ENCODE peak calls at places on chromosomes 2 and 18, in four cellular contexts. W, P, K and B are unnamed samples. For H3K27me3, the result is how much of the 10 kb centered on the place peaks cover.

GRCh38 chr2:241965931-241966412 is 96.4 kb downstream of the RTP5 start:
- DNase-seq in P (no peak), K (peak), W (peak), B (peak)

GRCh38 chr2:54876764-54877163 is 153.3 kb downstream of the EML6 start:
- DNase-seq in P (no peak), W (no peak), K (no peak), B (no peak)

GRCh38 chr2:129056309-129056958 is 737.8 kb upstream of the HS6ST1 start:
- DNase-seq in W (no peak), P (no peak), K (no peak), B (no peak)

GRCh38 chr18:22026889-22027288 is 142.5 kb upstream of the GATA6 start:
- DNase-seq in K (no peak), P (no peak), W (peak), B (peak)

GRCh38 chr2:55859875-55860274 is 63.7 kb downstream of the EFEMP1 start:
- DNase-seq in K (no peak), P (no peak), W (no peak), B (no peak)

GRCh38 chr18:10015941-10016819 is 102.4 kb downstream of the VAPA start:
- DNase-seq in W (peak), K (no peak), P (no peak), B (no peak)

GRCh38 chr2:175926272-175926671 is 75.8 kb downstream of the LNPK start:
- DNase-seq in W (no peak), P (no peak), K (no peak), B (no peak)

GRCh38 chr2:188495990-188496431 is 204.3 kb downstream of the GULP1 start:
- DNase-seq in W (peak), K (no peak), P (no peak), B (no peak)

GRCh38 chr18:52723456-52724065 is 383.6 kb downstream of the DCC start:
- DNase-seq in P (no peak), W (peak), K (peak), B (no peak)

GRCh38 chr18:73715228-73715670 is 432.4 kb downstream of the FBXO15 start:
- DNase-seq in P (no peak), K (no peak), W (no peak), B (no peak)

GRCh38 chr2:235859651-235860050 is 308.5 kb downstream of the GBX2 start:
- DNase-seq in P (no peak), W (no peak), K (no peak), B (no peak)

GRCh38 chr2:10305254-10305635 is 2.5 kb downstream of the HPCAL1 start:
- DNase-seq in K (no peak), W (no peak), P (no peak), B (no peak)

GRCh38 chr2:48279347-48279746 is 250.6 kb upstream of the STON1 start:
- DNase-seq in W (no peak), K (no peak), P (no peak), B (no peak)

GRCh38 chr2:74025971-74026612 is 41.4 kb downstream of the TET3 start:
- DNase-seq in P (no peak), W (peak), K (no peak), B (peak)

GRCh38 chr2:168156661-168157060 is 90.7 kb downstream of the STK39 start:
- DNase-seq in W (peak), K (no peak), P (no peak), B (no peak)

GRCh38 chr2:24365051-24365450 is 4.7 kb upstream of the ITSN2 start:
- DNase-seq in K (no peak), P (no peak), W (no peak), B (no peak)

GRCh38 chr2:233061007-233061590 is 957 bp downstream of the INPP5D start:
- DNase-seq in P (no peak), K (no peak), W (no peak), B (no peak)

GRCh38 chr18:61736168-61736567 is 156.6 kb downstream of the RNF152 start:
- DNase-seq in K (no peak), W (no peak), P (no peak), B (no peak)

GRCh38 chr2:234251326-234252271 is 201.1 kb downstream of the SPP2 start:
- DNase-seq in P (no peak), K (no peak), W (no peak), B (no peak)

DNA sequence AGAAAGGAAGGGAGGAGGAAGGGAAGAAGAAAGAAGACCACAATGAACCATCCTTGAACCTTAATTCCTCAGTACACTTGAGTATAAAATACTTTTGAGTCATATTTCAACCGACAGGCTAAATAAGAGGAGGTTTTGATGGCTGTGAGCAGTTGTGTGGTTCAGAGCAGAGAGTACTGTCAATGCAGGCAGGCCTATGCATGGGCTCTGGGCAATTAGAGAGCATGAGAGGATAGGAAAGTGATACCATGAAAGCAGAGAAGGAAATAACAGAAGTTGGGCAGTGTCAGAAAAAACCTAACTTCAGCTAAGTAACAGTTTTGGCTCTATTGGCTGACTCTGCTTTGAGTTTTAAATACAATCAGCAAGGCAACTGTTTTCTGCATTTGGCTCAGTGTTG is 123.6 kb upstream of the STK17B start:
- DNase-seq in P (no peak), W (no peak), K (no peak), B (no peak)
- H2BK120ac ChIP-seq in P (no peak), W (no peak), K (no peak), B (no peak)

GRCh38 chr2:113185643-113186315 is 12.0 kb downstream of the PSD4 start:
- DNase-seq in W (no peak), K (no peak), P (no peak), B (no peak)
- H3K27ac ChIP-seq in W (no peak), K (no peak), P (no peak), B (no peak)

GRCh38 chr2:7193457-7193856 is 276.2 kb downstream of the RNF144A start:
- DNase-seq in P (no peak), K (no peak), W (no peak), B (no peak)
- H3K27me3 ChIP-seq in P (under half), K (under half), W (under half), B (under half)

GRCh38 chr2:237896941-237897340 is 37.5 kb downstream of the RAMP1 start:
- DNase-seq in P (no peak), K (no peak), W (no peak), B (no peak)
- H2BK120ac ChIP-seq in P (no peak), K (no peak), W (no peak), B (no peak)

DNA sequence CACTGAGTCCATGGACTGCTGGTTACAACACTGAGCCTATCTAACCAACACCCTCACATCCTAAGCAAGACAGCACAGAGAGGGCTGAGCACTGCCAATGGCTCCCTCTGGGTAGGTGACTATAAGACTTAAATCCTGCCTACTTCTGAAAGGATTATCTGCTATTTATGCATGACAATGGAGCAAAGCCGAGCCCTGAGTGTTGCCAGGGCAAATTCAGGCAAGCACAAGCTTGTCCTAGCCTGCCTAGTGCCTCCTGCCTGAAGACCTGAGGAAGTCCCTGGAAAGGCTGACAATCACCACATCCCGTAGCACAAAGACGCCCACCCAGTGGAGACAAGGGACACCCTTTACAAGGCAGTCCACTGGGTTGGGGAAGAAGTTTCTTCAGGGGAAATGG is 129.7 kb downstream of the OSR1 start:
- DNase-seq in K (peak), P (peak), W (peak), B (peak)
- H3K27ac ChIP-seq in K (no peak), P (no peak), W (no peak), B (no peak)

DNA sequence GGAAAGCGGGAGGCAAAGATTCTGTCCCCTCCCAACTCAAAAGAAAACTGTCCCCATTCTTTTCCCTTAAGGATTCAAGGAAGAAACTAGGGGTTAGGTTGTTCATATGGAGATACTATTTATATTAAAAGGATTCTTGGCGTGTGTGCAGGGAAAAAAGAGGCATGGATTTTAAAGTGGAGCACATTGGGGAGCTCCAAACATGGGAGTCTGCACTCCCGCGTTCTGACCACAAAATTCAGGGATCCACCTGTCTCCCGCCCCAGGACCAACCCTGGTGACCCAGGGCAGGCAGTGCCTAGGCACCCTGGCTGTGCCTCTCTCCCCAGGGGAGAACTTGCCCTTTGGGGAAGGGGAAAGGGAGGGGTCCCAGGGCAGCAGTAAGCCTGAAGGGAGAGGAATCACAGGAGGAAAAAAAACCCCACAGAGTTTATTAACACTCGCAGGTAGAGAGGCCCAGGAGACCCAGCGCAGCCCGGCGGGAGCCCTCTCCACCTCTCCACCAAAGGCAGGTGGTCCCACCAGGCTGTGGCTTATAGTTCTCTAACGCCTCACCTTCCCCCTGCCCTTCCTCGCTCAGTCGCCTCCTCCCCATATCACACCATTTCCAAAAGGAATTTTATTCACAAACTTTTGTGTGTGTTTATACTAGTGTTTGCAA is 2.2 kb downstream of the PTGR3 start:
- DNase-seq in P (peak), K (no peak), W (peak), B (no peak)
- H3K27me3 ChIP-seq in P (half or more), K (under half), W (under half), B (half or more)

DNA sequence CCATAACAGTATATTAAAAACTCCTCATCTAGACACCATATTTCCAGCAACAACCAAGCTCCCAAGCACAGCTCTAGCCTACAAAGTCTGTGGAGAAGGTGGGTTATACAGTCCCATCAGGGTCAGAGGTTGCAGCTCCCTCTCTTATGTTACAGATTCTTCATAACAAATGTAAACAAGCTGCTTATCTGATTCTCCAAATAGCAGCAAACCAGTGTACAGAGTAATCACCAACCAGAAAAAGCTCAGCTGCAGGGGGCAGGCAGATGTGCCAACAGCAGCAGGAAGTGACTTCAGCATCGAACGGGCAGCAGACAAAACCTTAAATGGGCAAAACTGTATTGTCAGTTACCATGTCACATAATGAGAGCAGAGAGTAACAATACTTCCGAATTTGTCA is 52.9 kb upstream of the NABP1 start:
- DNase-seq in W (no peak), P (no peak), K (no peak), B (no peak)
- H2BK120ac ChIP-seq in W (no peak), P (no peak), K (no peak), B (no peak)

GRCh38 chr2:40285391-40285790 is 166.5 kb downstream of the SLC8A1 start:
- DNase-seq in W (peak), K (no peak), P (no peak), B (no peak)
- H3K27ac ChIP-seq in W (no peak), K (no peak), P (no peak), B (no peak)